ENCODE peak calls at places on chromosomes 2 and 18, in six cellular contexts. X is AG04449, W is memory B cell, J is RWPE1, C is cardiac muscle cell, I is SJSA1. Y is an unnamed sample.

GRCh38 chr2:232562515-232563151 is 12.1 kb downstream of the EIF4E2 start:
- DNase-seq in I (no peak), J (no peak), X (no peak), W (no peak), C (no peak), Y (no peak)

GRCh38 chr2:117832905-117833613 is 18.6 kb downstream of the DDX18 start:
- DNase-seq in J (peak), I (no peak), X (no peak), W (no peak), C (peak), Y (peak)

GRCh38 chr2:48170281-48170680 is 264.0 kb upstream of the FBXO11 start:
- DNase-seq in I (no peak), J (no peak), C (no peak), X (no peak), W (no peak), Y (no peak)

GRCh38 chr2:165114345-165114943 is 89.4 kb downstream of the SCN3A start:
- DNase-seq in X (peak), I (peak), C (no peak), J (peak), W (no peak), Y (peak)

GRCh38 chr18:23735021-23735464 is 45.8 kb downstream of the LAMA3 start:
- DNase-seq in W (no peak), C (no peak), I (no peak), J (no peak), X (no peak), Y (no peak)

GRCh38 chr2:134718956-134719814 is at the start of gene TMEM163:
- DNase-seq in X (no peak), C (peak), I (no peak), J (no peak), W (peak), Y (no peak)

GRCh38 chr2:232001073-232001472 is 39.6 kb downstream of the DIS3L2 start:
- DNase-seq in X (no peak), J (no peak), C (no peak), I (no peak), W (no peak), Y (no peak)

GRCh38 chr2:221447310-221447709 is 124.8 kb downstream of the EPHA4 start:
- DNase-seq in I (no peak), X (no peak), J (peak), W (no peak), C (peak), Y (peak)

GRCh38 chr18:75041586-75041985 is 167.4 kb downstream of the PTGR3 start:
- DNase-seq in J (peak), C (no peak), X (no peak), W (no peak), I (no peak), Y (peak)

GRCh38 chr18:62720766-62721613 is 5.6 kb downstream of the PHLPP1 start:
- DNase-seq in W (no peak), C (no peak), J (no peak), X (no peak), I (no peak), Y (no peak)